ENCODE peak calls at places on chromosome 20, in five cellular contexts. M, S, G, T and X are unnamed samples.

GRCh38 chr20:61531553-61532345 is 279.7 kb downstream of the CDH4 start:
- DNase-seq in M (no peak), S (no peak), G (no peak), T (peak; percentile 23), X (no peak)

GRCh38 chr20:35467339-35468224 is 12.2 kb downstream of the CEP250 start:
- DNase-seq in M (no peak), S (no peak), G (no peak), T (peak; percentile 39), X (no peak)

GRCh38 chr20:50625986-50626677 is 65.2 kb downstream of the RIPOR3 start:
- DNase-seq in M (peak; percentile 71), S (no peak), G (no peak), T (peak; percentile 68), X (no peak)

GRCh38 chr20:38109657-38110524 is 55.2 kb downstream of the TGM2 start:
- DNase-seq in M (peak; percentile 89), S (no peak), G (no peak), T (peak; percentile 75), X (no peak)

GRCh38 chr20:21353236-21353635 is 44.1 kb downstream of the NKX2-4 start:
- DNase-seq in M (no peak), S (no peak), G (no peak), T (no peak), X (no peak)

GRCh38 chr20:103456-103855 is 16.0 kb downstream of the DEFB125 start:
- DNase-seq in M (no peak), S (no peak), G (no peak), T (no peak), X (no peak)

GRCh38 chr20:5991623-5992441 is 41.4 kb downstream of the MCM8 start:
- DNase-seq in M (no peak), S (no peak), G (no peak), T (peak; percentile 43), X (no peak)

GRCh38 chr20:59291740-59292139 is 8.7 kb upstream of the EDN3 start:
- DNase-seq in M (no peak), S (no peak), G (no peak), T (peak; percentile 44), X (no peak)

GRCh38 chr20:62941792-62942191 is 3.8 kb downstream of the GID8 start:
- DNase-seq in M (no peak), S (no peak), G (no peak), T (no peak), X (no peak)

GRCh38 chr20:41426976-41427375 is 60.4 kb upstream of the EMILIN3 start:
- DNase-seq in M (no peak), S (no peak), G (no peak), T (no peak), X (no peak)

GRCh38 chr20:20070871-20071726 is 18.8 kb downstream of the CFAP61 start:
- DNase-seq in M (no peak), S (no peak), G (no peak), T (no peak), X (no peak)

GRCh38 chr20:21490105-21490504 is 23.8 kb downstream of the NKX2-2 start:
- DNase-seq in M (no peak), S (no peak), G (no peak), T (no peak), X (no peak)

GRCh38 chr20:25050082-25050481 is 7.9 kb downstream of the ACSS1 start:
- DNase-seq in M (no peak), S (no peak), G (no peak), T (no peak), X (no peak)

GRCh38 chr20:3729811-3730550 is 2.5 kb upstream of the HSPA12B start:
- DNase-seq in M (no peak), S (no peak), G (no peak), T (no peak), X (no peak)

GRCh38 chr20:40599987-40600386 is 89.0 kb downstream of the MAFB start:
- DNase-seq in M (no peak), S (no peak), G (no peak), T (no peak), X (no peak)

DNA sequence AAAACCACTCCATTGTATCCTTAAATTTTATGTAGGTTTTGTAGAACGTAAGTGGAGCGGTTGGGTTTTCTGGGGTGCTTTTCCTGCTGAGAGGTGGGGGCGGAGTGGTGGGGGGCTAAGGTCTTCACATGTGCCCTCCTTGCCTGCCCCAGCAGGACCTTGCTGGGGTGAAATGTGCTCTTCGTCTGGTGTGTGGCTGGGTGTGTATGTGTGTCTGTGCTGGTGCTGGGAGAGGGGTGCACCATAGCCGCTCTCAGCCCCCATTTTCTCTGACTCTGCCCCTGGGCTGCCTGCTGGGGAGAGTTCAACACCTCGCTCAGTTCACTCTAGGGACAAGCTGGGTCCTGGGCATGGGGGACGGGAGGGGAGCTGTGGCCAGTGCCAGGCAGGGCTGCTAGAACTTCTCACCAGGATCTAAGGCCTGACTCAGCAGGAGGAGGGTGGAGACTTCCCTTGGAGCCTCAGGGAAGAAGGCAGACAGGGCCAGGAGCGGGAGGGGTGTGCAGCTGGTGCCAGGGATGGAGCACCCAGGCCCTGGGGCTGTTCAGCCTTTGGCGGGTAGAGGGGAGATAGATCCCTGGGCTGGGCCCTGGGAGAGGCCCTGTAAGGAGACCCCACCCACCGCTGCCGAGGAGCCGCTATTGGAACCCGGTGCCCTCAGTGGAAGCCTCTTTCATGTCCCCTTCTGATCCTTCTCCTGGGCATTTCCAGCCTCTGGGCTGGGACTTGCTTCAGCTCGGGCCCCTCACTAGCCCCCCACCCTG is 4.8 kb downstream of the SOX18 start:
- DNase-seq in M (no peak), S (no peak), G (no peak), T (peak; percentile 56), X (no peak)
- H3K4me1 ChIP-seq in M (peaks cover 21% of the 10 kb centered on the region), S (peaks cover 28% of the 10 kb centered on the region), G (peaks cover 37% of the 10 kb centered on the region), T (peaks cover 18% of the 10 kb centered on the region), X (no peaks in the 10 kb centered on the region)

DNA sequence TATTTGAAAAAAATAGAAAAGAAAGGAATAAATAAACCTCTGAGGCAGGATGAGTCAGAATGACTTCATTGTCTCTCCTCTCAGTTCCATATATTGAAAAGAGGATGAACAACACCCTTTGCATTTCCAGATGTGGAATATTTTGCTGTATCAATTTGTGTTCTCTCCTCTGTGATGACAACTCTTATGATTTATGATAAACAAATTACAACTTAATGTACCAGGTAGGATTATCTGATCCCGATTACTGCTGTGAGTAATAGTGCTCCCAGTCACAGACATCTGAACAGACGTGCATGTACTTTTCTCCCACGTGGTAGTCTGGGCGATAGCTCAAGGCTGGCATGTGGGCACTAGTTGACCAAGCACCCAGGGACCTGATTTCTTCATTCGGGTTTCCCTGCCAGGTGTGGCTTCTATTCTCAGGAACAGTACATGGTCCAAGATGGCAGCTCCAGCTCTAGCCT is 142.1 kb upstream of the SULF2 start:
- DNase-seq in M (no peak), S (no peak), G (no peak), T (no peak), X (no peak)
- H3K4me3 ChIP-seq in M (no peak overlapping the region), S (no peak overlapping the region), G (no peak overlapping the region), T (no peak overlapping the region), X (no peak overlapping the region)

DNA sequence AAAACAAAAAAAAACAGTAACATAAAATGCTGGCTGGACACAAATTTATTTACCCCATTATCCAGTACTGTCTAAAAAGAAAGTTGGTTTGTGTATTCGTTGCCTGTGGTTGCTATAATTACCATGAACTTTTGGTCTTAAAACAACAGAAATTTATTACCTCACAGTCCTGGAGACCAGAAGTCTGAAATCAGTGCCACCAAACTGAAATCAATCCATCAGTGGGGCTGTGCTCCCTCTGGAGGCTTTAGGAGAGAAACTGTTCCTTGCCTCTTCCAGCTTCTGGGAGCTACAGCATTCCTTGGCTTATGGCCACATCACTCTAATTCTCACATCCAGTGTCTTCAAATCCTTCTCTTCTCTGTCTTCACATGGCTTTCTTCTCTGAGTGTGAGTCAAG is 79.4 kb downstream of the SNX5 start:
- DNase-seq in M (no peak), S (no peak), G (no peak), T (no peak), X (no peak)
- H3K4me1 ChIP-seq in M (no peaks in the 10 kb centered on the region), S (peaks cover 25% of the 10 kb centered on the region), G (no peaks in the 10 kb centered on the region), T (no peaks in the 10 kb centered on the region), X (no peaks in the 10 kb centered on the region)

DNA sequence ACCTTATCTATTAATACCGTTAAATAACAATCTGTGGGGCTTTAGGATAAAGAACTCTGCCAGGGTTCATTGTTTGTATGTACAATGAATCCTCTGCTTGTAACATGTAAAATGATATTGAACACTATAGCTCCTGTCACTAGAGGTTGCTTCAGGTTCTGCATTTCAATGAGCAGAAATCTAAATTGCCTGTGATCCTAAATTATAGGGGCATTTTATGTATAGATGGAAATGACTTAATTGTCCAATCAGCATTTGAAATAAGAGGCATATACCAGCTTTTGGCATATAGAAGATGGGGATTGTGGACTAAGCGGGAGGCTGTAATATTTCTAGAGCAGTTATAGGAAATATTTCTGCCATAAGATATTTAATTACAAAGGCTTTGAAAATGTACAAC is 2.0 kb downstream of the NCOA3 start:
- DNase-seq in M (no peak), S (no peak), G (no peak), T (no peak), X (no peak)
- H3K4me3 ChIP-seq in M (peak overlapping the region; percentile 96), S (peak overlapping the region; percentile 96), G (peak overlapping the region; percentile 95), T (no peak overlapping the region), X (no peak overlapping the region)

GRCh38 chr20:32513031-32513866 is 71.9 kb downstream of the NOL4L start:
- DNase-seq in M (no peak), S (no peak), G (no peak), T (no peak), X (no peak)
- H3K4me1 ChIP-seq in M (no peaks in the 10 kb centered on the region), S (peaks cover 36% of the 10 kb centered on the region), G (peaks cover 63% of the 10 kb centered on the region), T (peaks cover 34% of the 10 kb centered on the region), X (peaks cover 5% of the 10 kb centered on the region)

GRCh38 chr20:45347297-45347935 is 808 bp downstream of the SDC4 start:
- DNase-seq in M (no peak), S (no peak), G (no peak), T (no peak), X (no peak)
- H3K4me3 ChIP-seq in M (peak overlapping the region; percentile 82), S (peak overlapping the region; percentile 82), G (peak overlapping the region; percentile 76), T (peak overlapping the region; percentile 26), X (peak overlapping the region; percentile 90)